ENCODE peak calls at places on chromosome 19, in nine cellular contexts. U is NCI-H524; K is GM23248; C is GM10248; G is CD8-positive, alpha-beta memory T cell; V is fibroblast of pulmonary artery; M is activated naive CD4-positive, alpha-beta T cell treated with anti-CD3 and anti-CD28 coated beads, Interleukin-2, amount 50 U/mL, for 16 hours; B is hypothalamus; O is stimulated activated CD4-positive, alpha-beta T cell treated with anti-CD3 and anti-CD28 coated beads, Interleukin-2, amount 100 ng/mL, for 4 hours. T is an unnamed sample.

GRCh38 chr19:42695811-42696503 is 44.3 kb downstream of the PSG3 start:
- DNase-seq in U (no peak), K (no peak), C (no peak), G (no peak), V (no peak), M (no peak), B (no peak), O (no peak), T (no peak)

GRCh38 chr19:33286899-33287298 is 15.4 kb downstream of the CEBPA start:
- DNase-seq in U (no peak), K (no peak), C (no peak), G (no peak), V (no peak), M (no peak), B (no peak), O (no peak), T (no peak)

GRCh38 chr19:51986309-51987291 is at the start of gene ZNF350:
- DNase-seq in U (peak; percentile 94), K (peak; percentile 98), C (peak; percentile 84), G (peak; percentile 84), V (peak; percentile 98), M (peak; percentile 87), B (peak; percentile 95), O (peak; percentile 81), T (peak; percentile 90)

GRCh38 chr19:45470147-45471081 is 2.6 kb downstream of the FOSB start:
- DNase-seq in U (no peak), K (peak; percentile 90), C (no peak), G (no peak), V (peak; percentile 55), M (no peak), B (no peak), O (no peak), T (peak; percentile 62)

GRCh38 chr19:44883962-44884361 is 7.1 kb upstream of the TOMM40 start:
- DNase-seq in U (no peak), K (no peak), C (no peak), G (no peak), V (no peak), M (no peak), B (no peak), O (no peak), T (no peak)

GRCh38 chr19:495440-496332 is 600 bp upstream of the MADCAM1 start:
- DNase-seq in U (peak; percentile 24), K (peak; percentile 61), C (peak; percentile 54), G (no peak), V (peak; percentile 44), M (peak; percentile 50), B (no peak), O (no peak), T (peak; percentile 40)

GRCh38 chr19:18098891-18099622 is 1.5 kb downstream of the MAST3 start:
- DNase-seq in U (no peak), K (peak; percentile 31), C (peak; percentile 84), G (peak; percentile 47), V (no peak), M (peak; percentile 40), B (no peak), O (no peak), T (no peak)

GRCh38 chr19:50703915-50704548 is 15.6 kb downstream of the SHANK1 start:
- DNase-seq in U (peak; percentile 15), K (no peak), C (no peak), G (no peak), V (no peak), M (no peak), B (no peak), O (no peak), T (peak; percentile 61)

GRCh38 chr19:43329989-43330388 is 23.5 kb upstream of the CD177 start:
- DNase-seq in U (no peak), K (no peak), C (no peak), G (no peak), V (no peak), M (no peak), B (no peak), O (no peak), T (no peak)

GRCh38 chr19:19553670-19554069 is 15.6 kb downstream of the CILP2 start:
- DNase-seq in U (no peak), K (no peak), C (no peak), G (no peak), V (no peak), M (no peak), B (no peak), O (no peak), T (no peak)

GRCh38 chr19:58054792-58055482 is 4.1 kb upstream of the ZNF135 start:
- DNase-seq in U (no peak), K (peak; percentile 47), C (no peak), G (no peak), V (peak; percentile 12), M (no peak), B (peak; percentile 66), O (no peak), T (no peak)

GRCh38 chr19:45154064-45154827 is 6.5 kb downstream of the NKPD1 start:
- DNase-seq in U (no peak), K (peak; percentile 72), C (no peak), G (no peak), V (peak; percentile 85), M (no peak), B (no peak), O (no peak), T (peak; percentile 90)

GRCh38 chr19:38433268-38433733 is at the start of gene RYR1:
- DNase-seq in U (no peak), K (peak; percentile 58), C (peak; percentile 88), G (no peak), V (peak; percentile 10), M (peak; percentile 54), B (peak; percentile 59), O (no peak), T (no peak)

GRCh38 chr19:49331616-49332055 is 3.6 kb upstream of the CD37 start:
- DNase-seq in U (peak; percentile 34), K (peak; percentile 60), C (peak; percentile 74), G (peak; percentile 33), V (peak; percentile 60), M (peak; percentile 63), B (peak; percentile 7), O (peak; percentile 46), T (peak; percentile 53)

GRCh38 chr19:12867120-12868099 is 13.8 kb downstream of the DNASE2 start:
- DNase-seq in U (no peak), K (peak; percentile 81), C (peak; percentile 94), G (peak; percentile 41), V (peak; percentile 61), M (peak; percentile 66), B (no peak), O (peak; percentile 52), T (no peak)

GRCh38 chr19:3470500-3471128 is 9.7 kb downstream of the SMIM24 start:
- DNase-seq in U (no peak), K (peak; percentile 36), C (no peak), G (no peak), V (no peak), M (no peak), B (no peak), O (no peak), T (no peak)

GRCh38 chr19:33098023-33098652 is 17.2 kb downstream of the GPATCH1 start:
- DNase-seq in U (no peak), K (no peak), C (no peak), G (no peak), V (no peak), M (no peak), B (no peak), O (no peak), T (peak; percentile 56)

GRCh38 chr19:49782515-49782914 is 15.7 kb downstream of the AP2A1 start:
- DNase-seq in U (no peak), K (no peak), C (no peak), G (no peak), V (no peak), M (no peak), B (no peak), O (no peak), T (no peak)

GRCh38 chr19:29478578-29479565 is 46.9 kb upstream of the VSTM2B start:
- DNase-seq in U (no peak), K (peak; percentile 40), C (no peak), G (no peak), V (no peak), M (no peak), B (peak; percentile 31), O (no peak), T (peak; percentile 35)

GRCh38 chr19:45468159-45468651 is 409 bp downstream of the FOSB start:
- DNase-seq in U (no peak), K (peak; percentile 62), C (no peak), G (peak; percentile 30), V (no peak), M (peak; percentile 37), B (no peak), O (no peak), T (no peak)